ENCODE peak calls at places on chromosomes 4 and X, in four cellular contexts. V, T, U and E are unnamed samples.

GRCh38 chrX:16114640-16115039 is 8.7 kb upstream of the GRPR start:
- DNase-seq in V (no peak), T (no peak), U (no peak), E (no peak)

GRCh38 chr4:173735055-173735454 is 205.0 kb upstream of the HAND2 start:
- DNase-seq in V (no peak), T (no peak), U (no peak), E (no peak)

GRCh38 chr4:7244343-7244680 is 52.0 kb downstream of the SORCS2 start:
- DNase-seq in V (no peak), T (no peak), U (no peak), E (no peak)

GRCh38 chr4:186724048-186724860 is 598 bp upstream of the FAT1 start:
- DNase-seq in V (peak), T (peak), U (no peak), E (peak)

GRCh38 chr4:75254745-75255144 is 259.5 kb downstream of the RCHY1 start:
- DNase-seq in V (no peak), T (no peak), U (no peak), E (no peak)

GRCh38 chr4:16448240-16448639 is 222.0 kb upstream of the TAPT1 start:
- DNase-seq in V (no peak), T (no peak), U (no peak), E (no peak)

GRCh38 chr4:41455215-41455614 is 82.7 kb upstream of the LIMCH1 start:
- DNase-seq in V (no peak), T (no peak), U (no peak), E (no peak)

GRCh38 chrX:47687249-47687648 is 28.3 kb upstream of the UXT start:
- DNase-seq in V (peak), T (no peak), U (no peak), E (no peak)

GRCh38 chrX:100980608-100981497 is 11.3 kb downstream of the ARL13A start:
- DNase-seq in V (no peak), T (no peak), U (peak), E (no peak)

GRCh38 chr4:150316332-150317205 is 238.3 kb downstream of the DCLK2 start:
- DNase-seq in V (no peak), T (no peak), U (no peak), E (no peak)

GRCh38 chr4:123014038-123014437 is 91.6 kb upstream of the NUDT6 start:
- DNase-seq in V (no peak), T (no peak), U (no peak), E (no peak)

GRCh38 chrX:85243761-85244410 is at the start of the genes SATL1 and ZNF711:
- DNase-seq in V (peak), T (peak), U (peak), E (peak)

GRCh38 chr4:5322321-5322720 is 271.0 kb downstream of the STK32B start:
- DNase-seq in V (no peak), T (no peak), U (no peak), E (no peak)

GRCh38 chr4:125316781-125317525 is 2.2 kb downstream of the FAT4 start:
- DNase-seq in V (no peak), T (peak), U (no peak), E (no peak)

GRCh38 chr4:147862043-147862692 is 130.3 kb downstream of the ARHGAP10 start:
- DNase-seq in V (no peak), T (no peak), U (no peak), E (no peak)

GRCh38 chr4:186191266-186192067 is at the start of gene CYP4V2:
- DNase-seq in V (peak), T (peak), U (peak), E (peak)

GRCh38 chr4:74996996-74997395 is 64.1 kb downstream of the PARM1 start:
- DNase-seq in V (no peak), T (no peak), U (no peak), E (no peak)

GRCh38 chr4:167868163-167868562 is 224.2 kb upstream of the ANXA10 start:
- DNase-seq in V (no peak), T (no peak), U (no peak), E (no peak)

GRCh38 chr4:113978561-113979156 is 788 bp downstream of the ARSJ start:
- DNase-seq in V (no peak), T (peak), U (no peak), E (no peak)

GRCh38 chr4:48340276-48340904 is 939 bp upstream of the SLAIN2 start:
- DNase-seq in V (peak), T (no peak), U (no peak), E (peak)

GRCh38 chrX:63664741-63665140 is 120.3 kb downstream of the ARHGEF9 start:
- DNase-seq in V (no peak), T (no peak), U (no peak), E (no peak)

GRCh38 chr4:1206299-1207156 is 34.1 kb upstream of the SPON2 start:
- DNase-seq in V (no peak), T (peak), U (no peak), E (no peak)

GRCh38 chr4:145451895-145452294 is 29.8 kb upstream of the SMAD1 start:
- DNase-seq in V (no peak), T (no peak), U (no peak), E (no peak)

GRCh38 chr4:128315756-128316520 is 28.3 kb upstream of the PGRMC2 start:
- DNase-seq in V (no peak), T (no peak), U (no peak), E (no peak)

GRCh38 chr4:108774809-108775530 is 12.1 kb upstream of the ETNPPL start:
- DNase-seq in V (no peak), T (no peak), U (no peak), E (no peak)

GRCh38 chr4:98557497-98557896 is 100.9 kb downstream of the TSPAN5 start:
- DNase-seq in V (no peak), T (no peak), U (no peak), E (no peak)

GRCh38 chr4:177484613-177485021 is 42.4 kb upstream of the AGA start:
- DNase-seq in V (no peak), T (no peak), U (peak), E (no peak)

GRCh38 chr4:2343476-2343875 is 75.0 kb downstream of the ZFYVE28 start:
- DNase-seq in V (no peak), T (no peak), U (no peak), E (no peak)

GRCh38 chr4:175674219-175674618 is 137.8 kb downstream of the GPM6A start:
- DNase-seq in V (no peak), T (no peak), U (no peak), E (no peak)

GRCh38 chr4:2820216-2820982 is 23.2 kb upstream of the ADD1 start:
- DNase-seq in V (no peak), T (no peak), U (no peak), E (no peak)

GRCh38 chr4:42653606-42654560 is 3.0 kb downstream of the ATP8A1 start:
- DNase-seq in V (no peak), T (no peak), U (no peak), E (no peak)

GRCh38 chr4:157804986-157805385 is 367.8 kb downstream of the GASK1B start:
- DNase-seq in V (no peak), T (no peak), U (peak), E (peak)

GRCh38 chr4:98648602-98649001 is 9.8 kb downstream of the TSPAN5 start:
- DNase-seq in V (no peak), T (no peak), U (no peak), E (no peak)

GRCh38 chrX:122087353-122087752 is 1039.9 kb downstream of the GLUD2 start:
- DNase-seq in V (no peak), T (no peak), U (no peak), E (no peak)

GRCh38 chr4:575281-576141 is 584 bp downstream of the TMEM271 start:
- DNase-seq in V (no peak), T (peak), U (no peak), E (peak)

GRCh38 chrX:71950066-71950465 is 39.4 kb downstream of the NHSL2 start:
- DNase-seq in V (no peak), T (no peak), U (no peak), E (no peak)

GRCh38 chr4:123298798-123299197 is 97.8 kb upstream of the SPRY1 start:
- DNase-seq in V (no peak), T (no peak), U (no peak), E (no peak)

GRCh38 chr4:132332932-132333722 is 816.0 kb upstream of the PCDH10 start:
- DNase-seq in V (peak), T (no peak), U (peak), E (peak)

DNA sequence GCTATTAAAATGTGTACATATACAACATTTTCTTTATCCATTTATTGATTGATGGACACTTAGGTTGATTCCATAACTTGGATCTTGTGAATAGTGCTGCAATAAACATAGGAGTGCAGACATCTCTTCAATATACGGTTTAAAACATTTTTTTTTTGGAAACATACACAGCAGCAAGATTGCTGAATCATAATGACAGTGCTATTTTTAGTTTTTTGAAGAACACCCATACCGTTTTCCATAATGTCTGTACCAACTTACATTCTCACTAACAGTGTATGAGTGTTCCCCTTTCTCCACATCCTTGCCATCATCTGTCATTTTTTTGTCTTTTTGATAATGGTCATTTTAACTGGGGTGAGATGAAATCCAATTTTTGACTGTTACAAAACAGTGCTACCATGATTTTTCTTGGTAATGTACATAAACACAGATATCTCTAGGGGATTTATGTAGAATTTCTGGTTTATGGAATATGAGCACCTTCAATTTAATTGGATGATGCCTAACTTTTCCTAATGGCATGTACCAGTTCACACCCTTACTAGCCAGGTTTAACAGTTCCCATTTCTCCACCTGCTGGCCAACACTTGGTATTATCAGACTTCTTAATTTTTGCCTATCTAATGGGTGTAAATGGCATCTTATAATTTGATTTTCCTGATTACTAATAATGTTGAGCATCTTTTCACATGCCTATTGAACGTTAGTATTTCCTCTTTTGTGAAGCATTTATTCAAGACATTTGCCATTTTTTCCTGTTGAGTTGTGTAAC is 21.0 kb upstream of the TMSB15B start:
- DNase-seq in V (peak), T (no peak), U (no peak), E (peak)
- TF ChIP-seq ELF4 in V (no peak), T (no peak), U (no peak), E (no peak)

DNA sequence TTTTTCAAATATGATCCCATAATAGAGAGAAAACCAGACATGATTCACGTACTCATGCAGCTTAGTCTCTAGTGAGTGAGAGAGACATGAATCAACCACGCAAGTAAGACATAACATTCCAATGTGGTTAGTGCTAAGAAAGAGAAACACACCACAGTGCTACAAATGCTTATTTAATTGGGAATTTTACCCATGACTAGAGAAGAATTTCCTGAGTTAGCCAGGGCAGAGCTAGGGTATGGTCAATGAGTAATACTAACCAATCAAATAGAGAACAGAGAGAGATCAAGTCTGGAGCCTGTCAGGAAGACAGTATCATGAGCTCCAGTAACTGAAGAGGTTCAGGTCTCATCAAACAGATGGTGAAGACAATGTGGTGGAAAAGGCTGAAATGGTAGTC is 495.2 kb downstream of the PDGFC start:
- DNase-seq in V (no peak), T (no peak), U (peak), E (no peak)
- TF ChIP-seq ELF4 in V (no peak), T (no peak), U (no peak), E (no peak)

GRCh38 chrX:24859211-24859841 is 156.4 kb downstream of the ARX start:
- DNase-seq in V (no peak), T (no peak), U (no peak), E (no peak)

GRCh38 chrX:24862343-24862742 is 153.4 kb downstream of the ARX start:
- DNase-seq in V (no peak), T (no peak), U (no peak), E (no peak)

GRCh38 chrX:24858004-24858746 is 157.6 kb downstream of the ARX start:
- DNase-seq in V (no peak), T (no peak), U (no peak), E (no peak)

GRCh38 chrX:24860140-24860539 is 155.6 kb downstream of the ARX start:
- DNase-seq in V (no peak), T (no peak), U (no peak), E (no peak)
- TF ChIP-seq ELF4 in V (no peak), T (no peak), U (no peak), E (no peak)

GRCh38 chrX:131588995-131589394 is 45.1 kb downstream of the OR13H1 start:
- DNase-seq in V (no peak), T (no peak), U (no peak), E (no peak)
- TF ChIP-seq ELF4 in V (no peak), T (no peak), U (no peak), E (no peak)

DNA sequence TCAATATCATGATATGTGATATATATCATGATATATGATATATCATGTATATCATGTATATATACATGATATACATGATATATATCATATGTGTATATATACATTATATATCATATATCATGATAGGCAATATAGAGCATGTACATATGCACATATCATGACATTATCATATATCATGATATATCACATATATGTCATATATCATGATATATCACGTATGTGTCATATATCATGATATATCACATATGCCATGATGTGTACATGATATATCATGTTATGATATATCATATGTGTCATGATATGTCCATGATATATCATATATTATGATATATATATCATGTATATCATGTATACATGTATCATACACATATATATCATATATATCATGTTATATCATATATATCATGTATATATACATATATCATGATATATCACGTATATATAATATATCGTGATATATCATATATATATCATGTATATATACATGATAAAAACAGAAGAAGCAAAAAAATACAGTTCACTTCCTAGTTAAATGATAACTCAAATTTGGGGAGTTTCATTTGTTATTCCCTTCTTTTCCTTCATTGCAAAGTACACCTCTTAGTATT is 670.1 kb upstream of the EPHA5 start:
- DNase-seq in V (no peak), T (no peak), U (no peak), E (no peak)
- TF ChIP-seq ELF4 in V (no peak), T (no peak), U (no peak), E (no peak)

GRCh38 chr4:102826105-102826889 is 1.1 kb downstream of the UBE2D3 start:
- DNase-seq in V (no peak), T (no peak), U (no peak), E (no peak)
- TF ChIP-seq ELF4 in V (no peak), T (no peak), U (no peak), E (no peak)

GRCh38 chr4:111748157-111748556 is 397.1 kb upstream of the FAM241A start:
- DNase-seq in V (no peak), T (no peak), U (no peak), E (no peak)

DNA sequence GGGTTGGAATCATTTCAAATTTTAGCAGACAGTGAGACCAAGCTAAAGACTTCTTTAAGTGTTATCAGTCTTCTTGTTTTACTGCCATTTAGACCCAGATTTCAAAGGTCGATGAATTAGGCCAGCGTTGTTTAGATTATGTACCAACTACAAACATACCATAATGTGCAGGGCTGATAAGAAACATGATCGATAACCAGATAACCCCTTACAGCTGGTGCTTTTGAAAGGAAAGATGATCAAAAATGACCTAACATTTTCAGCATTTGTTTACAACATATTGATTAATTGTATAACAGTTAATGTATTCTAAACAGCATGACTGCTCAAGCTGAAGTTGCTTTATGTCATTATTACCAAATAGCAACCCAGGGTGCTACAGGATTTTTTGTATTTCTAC is 400.4 kb upstream of the FAM241A start:
- DNase-seq in V (no peak), T (no peak), U (no peak), E (no peak)
- TF ChIP-seq ELF4 in V (no peak), T (no peak), U (no peak), E (no peak)

GRCh38 chrX:124736553-124737240 is 390.3 kb downstream of the SH2D1A start:
- DNase-seq in V (no peak), T (peak), U (no peak), E (no peak)
- TF ChIP-seq ELF4 in V (no peak), T (no peak), U (no peak), E (no peak)

GRCh38 chr4:13627185-13627605 is 330 bp downstream of the BOD1L1 start:
- DNase-seq in V (no peak), T (peak), U (no peak), E (peak)
- TF ChIP-seq ELF4 in V (no peak), T (no peak), U (no peak), E (no peak)